ENCODE peak calls at places on chromosomes 13 and 19, in four cellular contexts. B is tibial artery; D is epithelial cell of esophagus; V is CD8-positive, alpha-beta T cell. T is an unnamed sample.
A peak's percentile ranks its signal among the peaks of the same experiment; 100 is the strongest.

GRCh38 chr13:99971576-99972189 is at the start of gene ZIC5:
- DNase-seq in B (no peak), D (no peak), V (no peak), T (no peak)

GRCh38 chr13:99256709-99257108 is 1.5 kb downstream of the GPR18 start:
- DNase-seq in B (no peak), D (no peak), V (no peak), T (no peak)

GRCh38 chr19:49469828-49470614 is 4.0 kb upstream of the FLT3LG start:
- DNase-seq in B (no peak), D (peak; percentile 10), V (peak; percentile 79), T (peak; percentile 88)

GRCh38 chr13:103184413-103184812 is 118.2 kb upstream of the SLC10A2 start:
- DNase-seq in B (no peak), D (no peak), V (no peak), T (no peak)

GRCh38 chr13:64633948-64634347 is 2596.2 kb downstream of the PCDH9 start:
- DNase-seq in B (no peak), D (peak; percentile 66), V (no peak), T (no peak)

GRCh38 chr13:33244907-33245287 is 40.7 kb downstream of the STARD13 start:
- DNase-seq in B (no peak), D (peak; percentile 65), V (no peak), T (no peak)

GRCh38 chr13:24254151-24254810 is 55.1 kb upstream of the C1QTNF9 start:
- DNase-seq in B (no peak), D (peak; percentile 78), V (peak; percentile 68), T (no peak)

GRCh38 chr19:43806848-43807247 is 4.6 kb upstream of the LYPD5 start:
- DNase-seq in B (no peak), D (peak; percentile 35), V (no peak), T (no peak)

GRCh38 chr19:17943284-17944221 is 10.7 kb downstream of the CCDC124 start:
- DNase-seq in B (no peak), D (peak; percentile 67), V (no peak), T (no peak)

GRCh38 chr19:57192064-57192395 is 730 bp downstream of the ZNF264 start:
- DNase-seq in B (no peak), D (peak; percentile 10), V (no peak), T (no peak)

GRCh38 chr13:53250272-53250875 is 221.8 kb downstream of the OLFM4 start:
- DNase-seq in B (no peak), D (peak; percentile 76), V (no peak), T (peak; percentile 30)

GRCh38 chr19:50215820-50216219 is 12.4 kb downstream of the MYH14 start:
- DNase-seq in B (no peak), D (no peak), V (no peak), T (no peak)

GRCh38 chr13:27489456-27489855 is 39.1 kb upstream of the MTIF3 start:
- DNase-seq in B (no peak), D (no peak), V (no peak), T (no peak)

GRCh38 chr13:40595693-40596092 is 70.7 kb downstream of the FOXO1 start:
- DNase-seq in B (no peak), D (peak; percentile 23), V (no peak), T (no peak)

GRCh38 chr19:50626796-50627195 is 12.9 kb downstream of the SYT3 start:
- DNase-seq in B (no peak), D (no peak), V (no peak), T (no peak)

GRCh38 chr13:96762876-96763275 is 231.4 kb downstream of the OXGR1 start:
- DNase-seq in B (no peak), D (peak; percentile 42), V (no peak), T (no peak)

GRCh38 chr13:36382030-36382429 is 35.8 kb upstream of the SPART start:
- DNase-seq in B (no peak), D (peak; percentile 84), V (no peak), T (no peak)

GRCh38 chr19:39320948-39321831 is 527 bp upstream of the LRFN1 start:
- DNase-seq in B (no peak), D (no peak), V (no peak), T (no peak)

GRCh38 chr19:10228925-10229324 is 2.2 kb downstream of the S1PR2 start:
- DNase-seq in B (no peak), D (peak; percentile 53), V (peak; percentile 43), T (no peak)

GRCh38 chr13:51928231-51928630 is 66.5 kb downstream of the CCDC70 start:
- DNase-seq in B (no peak), D (no peak), V (no peak), T (no peak)

GRCh38 chr13:98370806-98371553 is 193.9 kb upstream of the RNF113B start:
- DNase-seq in B (no peak), D (peak; percentile 27), V (no peak), T (no peak)

GRCh38 chr19:18065173-18065495 is 21.6 kb downstream of the IL12RB1 start:
- DNase-seq in B (no peak), D (no peak), V (no peak), T (no peak)

GRCh38 chr19:41437944-41438574 is 1.7 kb downstream of the DMAC2 start:
- DNase-seq in B (no peak), D (no peak), V (no peak), T (no peak)

GRCh38 chr13:26785845-26786630 is 25.5 kb upstream of the GPR12 start:
- DNase-seq in B (no peak), D (no peak), V (peak; percentile 52), T (no peak)

GRCh38 chr19:49475191-49475932 is 1.3 kb downstream of the FLT3LG start:
- DNase-seq in B (no peak), D (no peak), V (no peak), T (no peak)

GRCh38 chr13:93559718-93560117 is 333.1 kb downstream of the GPC6 start:
- DNase-seq in B (no peak), D (peak; percentile 93), V (no peak), T (no peak)

GRCh38 chr19:56988271-56988670 is 131.5 kb upstream of the USP29 start:
- DNase-seq in B (no peak), D (no peak), V (no peak), T (no peak)

GRCh38 chr13:45602183-45602582 is 13.4 kb downstream of the ERICH6B start:
- DNase-seq in B (no peak), D (no peak), V (no peak), T (no peak)

GRCh38 chr19:17219286-17219685 is 4.1 kb downstream of the USE1 start:
- DNase-seq in B (no peak), D (no peak), V (no peak), T (no peak)

GRCh38 chr19:861756-862528 is 2.5 kb downstream of the CFD start:
- DNase-seq in B (no peak), D (peak; percentile 66), V (peak; percentile 66), T (peak; percentile 49)

GRCh38 chr19:861099-861755 is 1.8 kb downstream of the CFD start:
- DNase-seq in B (no peak), D (no peak), V (no peak), T (no peak)

GRCh38 chr19:860481-861098 is 1.1 kb downstream of the CFD start:
- DNase-seq in B (peak; percentile 84), D (peak; percentile 77), V (peak; percentile 57), T (no peak)

GRCh38 chr19:862529-863304 is 3.3 kb downstream of the CFD start:
- DNase-seq in B (peak; percentile 80), D (peak; percentile 71), V (peak; percentile 82), T (no peak)

GRCh38 chr19:863305-863620 is 3.8 kb downstream of the CFD start:
- DNase-seq in B (no peak), D (no peak), V (no peak), T (no peak)
- H3K4me3 ChIP-seq in B (no peak overlapping the region), D (no peak overlapping the region), V (peak overlapping the region; percentile 39), T (no peak overlapping the region)

DNA sequence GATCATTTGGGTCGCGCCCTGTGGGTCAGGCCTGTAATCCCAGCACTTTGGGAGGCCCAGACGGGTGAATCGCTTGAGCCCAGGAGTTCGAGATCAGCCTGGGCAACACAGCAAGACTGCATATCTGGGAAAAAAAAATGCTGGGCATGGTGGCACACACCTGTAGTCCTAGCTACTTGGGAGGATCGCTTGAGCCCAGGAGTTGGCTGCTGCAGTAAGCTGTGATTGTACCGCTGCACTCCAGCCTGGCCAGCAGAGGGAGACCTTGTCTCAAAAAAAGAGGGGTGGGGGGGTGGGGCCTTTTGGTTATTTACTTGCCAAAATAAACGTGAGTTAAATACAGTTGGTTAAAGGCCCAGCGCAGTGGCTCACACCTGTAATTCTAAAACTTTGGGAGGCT is 9.8 kb upstream of the ZNF544 start:
- DNase-seq in B (no peak), D (peak; percentile 25), V (peak; percentile 15), T (no peak)
- TF ChIP-seq CTCF in B (no peak), D (peak; percentile 11), V (peak; percentile 26), T (peak; percentile 34)

GRCh38 chr19:13029301-13029880 is 34.1 kb downstream of the NFIX start:
- DNase-seq in B (no peak), D (no peak), V (no peak), T (no peak)
- H3K4me3 ChIP-seq in B (no peak overlapping the region), D (no peak overlapping the region), V (no peak overlapping the region), T (no peak overlapping the region)

DNA sequence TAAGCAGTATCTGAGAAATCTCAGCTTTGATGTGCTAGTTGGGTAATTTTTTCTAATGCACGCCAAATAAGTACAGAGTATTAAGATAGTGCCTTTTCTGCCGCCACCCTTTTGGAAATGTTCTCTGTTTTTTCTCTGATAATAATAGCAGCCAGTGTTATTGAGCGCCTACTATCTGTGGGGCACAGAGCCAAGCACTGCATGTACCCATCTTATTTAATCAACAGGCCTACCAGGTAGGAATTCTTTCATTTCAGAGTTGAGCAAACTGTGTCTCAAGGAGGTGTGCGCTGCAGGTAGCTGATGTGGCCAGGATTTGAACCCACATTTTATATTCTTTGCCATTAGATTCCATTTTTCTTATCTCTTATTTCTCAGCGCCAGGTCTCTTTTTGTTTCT is 1.4 kb downstream of the EPN1 start:
- DNase-seq in B (no peak), D (peak; percentile 30), V (no peak), T (no peak)
- TF ChIP-seq CTCF in B (no peak), D (peak; percentile 25), V (no peak), T (no peak)

DNA sequence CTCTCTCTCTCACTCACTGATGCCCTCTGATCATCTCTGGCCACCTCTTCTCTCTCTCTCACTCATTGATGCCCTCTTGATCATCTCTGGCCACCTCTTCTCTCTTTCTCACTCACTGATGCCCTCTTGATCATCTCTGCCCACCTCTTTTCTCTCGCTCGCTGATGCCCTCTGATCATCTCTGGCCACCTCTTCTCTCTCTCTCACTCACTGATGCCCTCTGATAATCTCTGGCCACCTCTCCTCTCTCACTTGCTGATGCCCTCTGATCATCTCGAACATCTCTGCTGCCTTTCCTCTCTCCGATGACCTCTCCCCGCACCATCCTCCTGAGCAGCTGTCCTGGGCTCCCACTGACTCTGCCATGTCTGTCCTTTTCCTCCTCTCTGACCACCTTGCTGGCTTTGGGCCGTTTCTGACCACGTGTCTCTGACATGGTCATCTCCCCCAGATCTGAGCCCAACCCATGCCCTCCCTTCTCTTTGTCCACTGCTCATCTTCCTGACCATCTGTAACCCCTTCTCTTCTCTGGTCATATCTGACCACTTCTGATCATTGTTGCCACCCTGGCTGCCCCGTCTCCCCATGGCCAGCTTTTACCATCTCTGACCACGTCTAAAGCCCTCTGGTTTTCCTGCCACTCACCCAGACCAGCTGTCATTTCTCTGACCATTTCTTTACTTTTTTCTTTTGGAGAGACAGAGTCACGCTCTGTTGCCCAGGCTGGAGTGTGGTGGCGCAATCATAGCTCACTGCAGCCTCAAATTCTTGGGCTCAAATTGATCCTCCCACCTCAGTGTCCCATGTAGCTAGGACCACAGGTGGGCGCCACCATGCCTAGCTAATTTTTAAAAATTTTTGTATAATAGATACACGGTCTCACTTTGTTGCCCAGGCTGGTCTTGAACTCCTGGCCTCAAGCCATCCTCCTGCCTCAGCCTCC is 2.4 kb downstream of the LRFN3 start:
- DNase-seq in B (no peak), D (no peak), V (no peak), T (no peak)
- H3K4me3 ChIP-seq in B (peak overlapping the region; percentile 88), D (peak overlapping the region; percentile 18), V (no peak overlapping the region), T (no peak overlapping the region)

GRCh38 chr19:55536951-55537740 is at the start of gene SBK2:
- DNase-seq in B (no peak), D (no peak), V (no peak), T (no peak)
- TF ChIP-seq CTCF in B (no peak), D (no peak), V (no peak), T (peak; percentile 13)